ENCODE peak calls at places on chromosome 9, in four cellular contexts. One of them, this sample, is unnamed.

GRCh38 chr9:93296889-93297480 is 113.0 kb downstream of the WNK2 start:
- DNase-seq in fibroblast of mammary gland: no peak
- DNase-seq in CD14-positive monocyte: no peak
- DNase-seq in CD4-positive, alpha-beta T cell: no peak
- DNase-seq in this sample: no peak

GRCh38 chr9:86842573-86842972 is 104.7 kb downstream of the GAS1 start:
- DNase-seq in fibroblast of mammary gland: no peak
- DNase-seq in CD14-positive monocyte: no peak
- DNase-seq in CD4-positive, alpha-beta T cell: no peak
- DNase-seq in this sample: no peak

GRCh38 chr9:18531127-18531526 is 57.2 kb downstream of the ADAMTSL1 start:
- DNase-seq in fibroblast of mammary gland: peak; percentile 61
- DNase-seq in CD14-positive monocyte: no peak
- DNase-seq in CD4-positive, alpha-beta T cell: no peak
- DNase-seq in this sample: no peak

GRCh38 chr9:88533951-88534455 is 975 bp upstream of the NXNL2 start:
- DNase-seq in fibroblast of mammary gland: peak; percentile 28
- DNase-seq in CD14-positive monocyte: no peak
- DNase-seq in CD4-positive, alpha-beta T cell: no peak
- DNase-seq in this sample: no peak

GRCh38 chr9:137214620-137215019 is 7.4 kb downstream of the RNF208 start:
- DNase-seq in fibroblast of mammary gland: no peak
- DNase-seq in CD14-positive monocyte: no peak
- DNase-seq in CD4-positive, alpha-beta T cell: no peak
- DNase-seq in this sample: no peak

GRCh38 chr9:68505681-68506409 is 34.8 kb downstream of the TMEM252 start:
- DNase-seq in fibroblast of mammary gland: peak; percentile 7
- DNase-seq in CD14-positive monocyte: peak; percentile 55
- DNase-seq in CD4-positive, alpha-beta T cell: no peak
- DNase-seq in this sample: no peak

GRCh38 chr9:111029260-111029659 is 9.0 kb downstream of the LPAR1 start:
- DNase-seq in fibroblast of mammary gland: no peak
- DNase-seq in CD14-positive monocyte: no peak
- DNase-seq in CD4-positive, alpha-beta T cell: no peak
- DNase-seq in this sample: no peak

GRCh38 chr9:120299785-120300184 is 280.2 kb downstream of the CDK5RAP2 start:
- DNase-seq in fibroblast of mammary gland: peak; percentile 18
- DNase-seq in CD14-positive monocyte: no peak
- DNase-seq in CD4-positive, alpha-beta T cell: no peak
- DNase-seq in this sample: no peak

GRCh38 chr9:87233916-87234455 is 263.7 kb upstream of the DAPK1 start:
- DNase-seq in fibroblast of mammary gland: peak; percentile 41
- DNase-seq in CD14-positive monocyte: no peak
- DNase-seq in CD4-positive, alpha-beta T cell: no peak
- DNase-seq in this sample: no peak

GRCh38 chr9:36788534-36788933 is 215.8 kb downstream of the MELK start:
- DNase-seq in fibroblast of mammary gland: no peak
- DNase-seq in CD14-positive monocyte: no peak
- DNase-seq in CD4-positive, alpha-beta T cell: no peak
- DNase-seq in this sample: no peak

GRCh38 chr9:124124729-124125589 is 113.4 kb downstream of the LHX2 start:
- DNase-seq in fibroblast of mammary gland: no peak
- DNase-seq in CD14-positive monocyte: no peak
- DNase-seq in CD4-positive, alpha-beta T cell: no peak
- DNase-seq in this sample: no peak

GRCh38 chr9:135563039-135563476 is 1.5 kb downstream of the PAEP start:
- DNase-seq in fibroblast of mammary gland: no peak
- DNase-seq in CD14-positive monocyte: no peak
- DNase-seq in CD4-positive, alpha-beta T cell: no peak
- DNase-seq in this sample: no peak

GRCh38 chr9:114330636-114331035 is 967 bp downstream of the ORM2 start:
- DNase-seq in fibroblast of mammary gland: no peak
- DNase-seq in CD14-positive monocyte: no peak
- DNase-seq in CD4-positive, alpha-beta T cell: no peak
- DNase-seq in this sample: no peak
- TF ChIP-seq CTCF in fibroblast of mammary gland: no peak
- TF ChIP-seq CTCF in CD14-positive monocyte: no peak
- TF ChIP-seq CTCF in CD4-positive, alpha-beta T cell: no peak
- TF ChIP-seq CTCF in this sample: no peak

GRCh38 chr9:109624143-109624542 is 126.0 kb upstream of the PTPN3 start:
- DNase-seq in fibroblast of mammary gland: no peak
- DNase-seq in CD14-positive monocyte: no peak
- DNase-seq in CD4-positive, alpha-beta T cell: no peak
- DNase-seq in this sample: no peak

GRCh38 chr9:109624901-109625300 is 126.8 kb upstream of the PTPN3 start:
- DNase-seq in fibroblast of mammary gland: peak; percentile 48
- DNase-seq in CD14-positive monocyte: no peak
- DNase-seq in CD4-positive, alpha-beta T cell: no peak
- DNase-seq in this sample: no peak

GRCh38 chr9:109632817-109633216 is 134.7 kb upstream of the PTPN3 start:
- DNase-seq in fibroblast of mammary gland: peak; percentile 24
- DNase-seq in CD14-positive monocyte: no peak
- DNase-seq in CD4-positive, alpha-beta T cell: no peak
- DNase-seq in this sample: no peak

GRCh38 chr9:109629615-109630014 is 131.5 kb upstream of the PTPN3 start:
- DNase-seq in fibroblast of mammary gland: no peak
- DNase-seq in CD14-positive monocyte: no peak
- DNase-seq in CD4-positive, alpha-beta T cell: no peak
- DNase-seq in this sample: no peak

DNA sequence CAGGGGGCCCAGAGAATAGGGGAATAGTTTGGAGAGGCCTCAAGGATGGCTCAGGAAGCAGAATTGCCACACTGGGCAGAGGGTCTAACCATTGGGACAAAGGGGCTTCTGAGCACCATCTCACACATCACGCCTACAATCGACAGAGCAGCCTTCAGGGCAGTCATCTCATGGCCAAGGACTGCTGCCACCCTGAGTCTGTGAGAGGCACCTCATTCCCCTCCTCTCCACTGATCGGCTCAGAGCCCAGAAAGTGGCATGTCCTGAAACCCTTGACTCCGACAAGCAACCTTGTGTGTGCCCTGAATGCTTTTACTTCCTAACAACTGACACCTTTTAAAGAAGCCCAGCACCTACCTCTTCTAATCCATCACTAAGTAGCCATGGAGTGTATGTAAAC is 128.9 kb upstream of the PTPN3 start:
- DNase-seq in fibroblast of mammary gland: no peak
- DNase-seq in CD14-positive monocyte: no peak
- DNase-seq in CD4-positive, alpha-beta T cell: no peak
- DNase-seq in this sample: no peak
- TF ChIP-seq CTCF in fibroblast of mammary gland: no peak
- TF ChIP-seq CTCF in CD14-positive monocyte: no peak
- TF ChIP-seq CTCF in CD4-positive, alpha-beta T cell: no peak
- TF ChIP-seq CTCF in this sample: no peak

DNA sequence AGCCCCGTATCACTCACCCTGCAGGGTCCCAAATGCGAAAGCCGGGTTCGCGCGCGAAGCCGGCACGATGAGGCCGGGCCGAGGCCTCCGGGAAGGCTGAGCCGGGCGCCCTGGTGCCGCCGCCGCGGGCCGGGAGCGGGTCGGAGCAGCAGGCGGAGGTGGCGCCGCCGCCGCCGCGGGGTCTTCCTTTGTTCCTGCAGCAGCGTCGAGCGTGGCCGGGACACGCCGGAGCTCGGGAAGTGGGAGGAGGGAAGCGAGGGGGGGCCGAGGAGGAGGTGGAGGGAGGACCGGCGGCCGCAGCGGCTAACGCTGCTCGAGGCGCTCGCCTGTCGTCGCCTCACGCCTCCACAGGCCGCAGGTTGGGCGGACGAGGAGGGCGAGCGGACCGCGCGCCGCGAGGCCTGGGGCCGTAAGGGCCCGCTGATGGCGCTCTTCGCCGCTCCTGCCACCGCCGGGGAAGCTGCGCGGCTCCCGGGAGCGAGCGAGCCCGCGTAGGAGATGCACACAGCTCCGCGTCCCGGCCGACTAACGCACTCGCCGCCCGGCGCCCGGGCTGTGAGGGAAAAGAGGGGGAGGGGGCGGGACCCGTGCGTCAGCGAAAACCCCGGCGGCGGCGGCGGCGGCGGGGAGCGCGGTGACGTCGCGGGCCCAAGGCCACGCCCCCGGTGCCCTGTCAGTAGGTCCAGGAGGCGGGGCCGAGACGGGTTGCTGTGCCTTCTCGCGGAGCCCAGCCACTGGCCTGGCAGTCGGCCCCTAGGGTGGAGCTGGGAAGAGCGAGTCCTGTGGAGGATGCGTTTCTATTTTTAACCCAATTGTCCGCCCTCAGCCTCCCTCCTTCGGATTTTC is at the start of gene ZFAND5:
- DNase-seq in fibroblast of mammary gland: peak; percentile 97
- DNase-seq in CD14-positive monocyte: peak; percentile 97
- DNase-seq in CD4-positive, alpha-beta T cell: peak; percentile 94
- DNase-seq in this sample: peak; percentile 97
- TF ChIP-seq CTCF in fibroblast of mammary gland: no peak
- TF ChIP-seq CTCF in CD14-positive monocyte: no peak
- TF ChIP-seq CTCF in CD4-positive, alpha-beta T cell: no peak
- TF ChIP-seq CTCF in this sample: no peak

DNA sequence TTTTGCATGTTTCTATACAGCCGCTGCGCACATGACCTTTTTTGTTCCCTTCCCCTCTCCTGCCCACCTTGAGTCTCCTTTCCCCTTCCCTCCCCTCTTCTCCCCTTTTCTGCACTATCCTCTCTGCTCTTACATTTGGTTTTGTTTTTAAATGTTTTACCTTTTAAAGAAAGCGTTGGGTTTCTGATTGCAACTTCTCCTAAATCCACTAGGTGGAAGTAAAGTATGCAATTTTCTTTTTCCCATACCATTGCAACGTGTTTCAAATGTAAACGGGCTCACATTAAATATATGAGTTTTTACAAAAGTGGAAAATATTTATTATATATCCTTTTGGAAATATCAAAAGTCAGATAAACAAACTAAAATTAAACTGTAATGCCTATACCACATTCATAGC is 500.9 kb downstream of the DIRAS2 start:
- DNase-seq in fibroblast of mammary gland: peak; percentile 29
- DNase-seq in CD14-positive monocyte: no peak
- DNase-seq in CD4-positive, alpha-beta T cell: no peak
- DNase-seq in this sample: no peak
- TF ChIP-seq CTCF in fibroblast of mammary gland: peak; percentile 61
- TF ChIP-seq CTCF in CD14-positive monocyte: peak; percentile 62
- TF ChIP-seq CTCF in CD4-positive, alpha-beta T cell: peak; percentile 43
- TF ChIP-seq CTCF in this sample: no peak